ENCODE peak calls at places on chromosomes 2 and 18, in six cellular contexts. I is CD8-positive, alpha-beta T cell; D is AG09309; V is heart left ventricle; W is fibroblast of lung; N is K562. L is an unnamed sample.

GRCh38 chr2:155377178-155377780 is 678.8 kb downstream of the KCNJ3 start:
- DNase-seq in I (no peak), N (peak), W (peak), V (no peak), D (peak), L (no peak)

GRCh38 chr2:205763708-205764501 is 81.6 kb downstream of the NRP2 start:
- DNase-seq in W (peak), D (peak), V (peak), N (peak), I (no peak), L (no peak)

GRCh38 chr18:58535340-58536186 is 93.3 kb downstream of the ALPK2 start:
- DNase-seq in V (no peak), I (no peak), W (no peak), N (no peak), D (no peak), L (no peak)

GRCh38 chr18:9419956-9420631 is 55.2 kb upstream of the RALBP1 start:
- DNase-seq in V (no peak), I (no peak), N (peak), D (no peak), W (no peak), L (no peak)

GRCh38 chr2:221571391-221572179 is 519 bp downstream of the EPHA4 start:
- DNase-seq in N (no peak), W (peak), D (no peak), I (no peak), V (peak), L (no peak)

GRCh38 chr2:178075006-178075326 is 2.4 kb upstream of the PDE11A start:
- DNase-seq in N (no peak), I (no peak), W (no peak), V (no peak), D (no peak), L (no peak)

GRCh38 chr2:71554028-71554705 is 100.8 kb downstream of the DYSF start:
- DNase-seq in V (no peak), D (no peak), W (no peak), N (no peak), I (no peak), L (no peak)

GRCh38 chr2:203583696-203584095 is 48.6 kb upstream of the RAPH1 start:
- DNase-seq in V (peak), D (no peak), I (no peak), N (no peak), W (no peak), L (no peak)

GRCh38 chr18:49094136-49094535 is 143.4 kb upstream of the SMAD7 start:
- DNase-seq in I (no peak), W (peak), D (no peak), N (no peak), V (no peak), L (no peak)

GRCh38 chr18:79944126-79944731 is 7.2 kb downstream of the SLC66A2 start:
- DNase-seq in I (peak), V (no peak), D (no peak), W (no peak), N (no peak), L (no peak)

GRCh38 chr2:120438301-120439066 is 92.5 kb downstream of the INHBB start:
- DNase-seq in I (no peak), W (no peak), D (no peak), N (no peak), V (no peak), L (no peak)

GRCh38 chr2:72827999-72828646 is 2.3 kb upstream of the EXOC6B start:
- DNase-seq in I (no peak), V (no peak), W (peak), N (no peak), D (no peak), L (no peak)

GRCh38 chr2:66538291-66538690 is 103.4 kb downstream of the MEIS1 start:
- DNase-seq in I (no peak), N (no peak), W (no peak), D (peak), V (no peak), L (no peak)

GRCh38 chr2:65722028-65722427 is 289.6 kb upstream of the SPRED2 start:
- DNase-seq in I (no peak), D (no peak), W (peak), N (peak), V (peak), L (no peak)

GRCh38 chr2:195406886-195407603 is 250.0 kb upstream of the SLC39A10 start:
- DNase-seq in V (no peak), W (peak), D (no peak), N (peak), I (no peak), L (no peak)

GRCh38 chr2:240139011-240139441 is 1.4 kb downstream of the OTOS start:
- DNase-seq in D (no peak), W (no peak), I (no peak), V (no peak), N (no peak), L (no peak)

GRCh38 chr2:223090081-223090480 is 38.1 kb downstream of the KCNE4 start:
- DNase-seq in V (no peak), D (no peak), W (no peak), N (no peak), I (no peak), L (no peak)

GRCh38 chr2:150989969-150990368 is 271.7 kb downstream of the RBM43 start:
- DNase-seq in N (no peak), W (no peak), D (no peak), V (no peak), I (no peak), L (no peak)

GRCh38 chr18:3584897-3585460 is 135.0 kb downstream of the TGIF1 start:
- DNase-seq in W (no peak), I (no peak), D (no peak), V (no peak), N (peak), L (no peak)

GRCh38 chr2:177682768-177683472 is 290.3 kb downstream of the AGPS start:
- DNase-seq in I (no peak), V (no peak), D (no peak), N (peak), W (no peak), L (no peak)

GRCh38 chr18:79983253-79983652 is 5.1 kb downstream of the TXNL4A start:
- DNase-seq in D (no peak), W (no peak), V (no peak), I (no peak), N (no peak), L (no peak)

GRCh38 chr2:120826716-120827410 is 91.2 kb downstream of the GLI2 start:
- DNase-seq in N (no peak), V (peak), W (no peak), D (no peak), I (no peak), L (no peak)

GRCh38 chr2:234861841-234862735 is 89.7 kb upstream of the SH3BP4 start:
- DNase-seq in V (peak), I (no peak), D (no peak), W (no peak), N (no peak), L (no peak)

DNA sequence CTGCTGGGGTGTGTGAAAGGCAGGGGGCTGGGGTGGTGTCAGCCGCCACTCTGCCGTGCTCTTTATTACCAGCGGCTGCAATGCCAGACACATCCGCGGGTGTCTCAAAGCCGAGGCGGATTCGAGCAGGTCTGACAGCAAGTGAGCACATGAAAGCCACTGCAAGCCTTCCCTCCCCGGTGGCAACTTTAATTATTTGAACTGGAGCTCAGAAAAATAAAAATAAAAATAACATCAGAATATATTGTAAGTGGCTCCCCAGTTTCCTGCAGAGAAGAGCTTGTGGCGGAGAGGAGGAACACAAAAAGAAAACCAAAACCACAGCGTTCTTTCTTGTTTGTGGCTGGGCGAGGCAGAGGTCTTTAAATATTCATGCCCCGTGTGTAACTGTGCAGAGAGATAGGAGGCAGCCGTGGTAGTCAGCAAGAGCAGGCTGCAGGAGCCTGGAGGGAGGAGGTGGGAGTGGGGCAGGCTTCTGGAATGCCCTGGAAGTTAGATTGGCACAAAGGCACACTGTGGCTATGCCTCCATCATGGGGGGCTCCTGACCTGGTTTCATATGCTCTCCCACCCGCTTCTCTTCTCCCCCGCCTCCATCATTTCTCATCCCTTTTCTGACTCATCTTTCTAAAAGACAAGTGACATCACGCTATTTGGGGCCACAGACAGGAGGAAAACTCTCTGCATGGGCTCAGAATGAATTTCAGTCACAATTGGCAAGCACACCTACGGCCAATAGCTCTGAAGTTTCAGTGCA is 199.8 kb downstream of the CLIP4 start:
- DNase-seq in D (no peak), N (no peak), W (no peak), V (no peak), I (peak), L (no peak)
- H3K4me3 ChIP-seq in D (peak), N (no peak), W (no peak), V (no peak), I (peak), L (peak)

GRCh38 chr2:219420687-219421086 is 2.5 kb downstream of the DES start:
- DNase-seq in N (no peak), W (no peak), D (no peak), I (no peak), V (peak), L (no peak)
- H3K4me3 ChIP-seq in N (no peak), W (no peak), D (no peak), I (no peak), V (peak), L (peak)

GRCh38 chr2:230220347-230220969 is 674 bp upstream of the SP110 start:
- DNase-seq in V (no peak), W (no peak), D (no peak), I (no peak), N (no peak), L (no peak)

GRCh38 chr2:230216489-230216888 is 3.3 kb downstream of the SP110 start:
- DNase-seq in V (no peak), D (no peak), W (no peak), N (no peak), I (no peak), L (no peak)

GRCh38 chr2:230217424-230217823 is 2.4 kb downstream of the SP110 start:
- DNase-seq in W (no peak), D (no peak), I (no peak), V (no peak), N (no peak), L (no peak)

GRCh38 chr2:230219419-230220331 is at the start of gene SP110:
- DNase-seq in W (peak), I (peak), N (peak), D (peak), V (peak), L (peak)

GRCh38 chr2:230218411-230218810 is 1.4 kb downstream of the SP110 start:
- DNase-seq in N (no peak), D (no peak), W (no peak), I (no peak), V (no peak), L (no peak)
- H3K4me3 ChIP-seq in N (no peak), D (no peak), W (no peak), I (peak), V (peak), L (no peak)

GRCh38 chr18:13493725-13494124 is 232.6 kb downstream of the FAM210A start:
- DNase-seq in D (no peak), N (no peak), I (no peak), V (no peak), W (no peak), L (no peak)
- H3K4me3 ChIP-seq in D (no peak), N (no peak), I (no peak), V (no peak), W (no peak), L (no peak)

GRCh38 chr2:226213717-226214116 is 585.9 kb downstream of the IRS1 start:
- DNase-seq in N (no peak), W (peak), V (no peak), I (no peak), D (peak), L (no peak)
- H3K4me3 ChIP-seq in N (no peak), W (peak), V (no peak), I (no peak), D (no peak), L (no peak)

GRCh38 chr2:172512810-172513523 is 42.9 kb upstream of the PDK1 start:
- DNase-seq in I (no peak), D (no peak), V (no peak), N (no peak), W (no peak), L (no peak)
- H3K4me3 ChIP-seq in I (no peak), D (no peak), V (no peak), N (no peak), W (no peak), L (no peak)

GRCh38 chr2:36963734-36964133 is 2.6 kb downstream of the STRN start:
- DNase-seq in D (no peak), W (no peak), N (no peak), V (no peak), I (no peak), L (no peak)

GRCh38 chr2:36965196-36965595 is 1.1 kb downstream of the STRN start:
- DNase-seq in V (no peak), I (no peak), W (peak), N (peak), D (no peak), L (no peak)

GRCh38 chr2:36965751-36966369 is 476 bp downstream of the STRN start:
- DNase-seq in W (no peak), D (no peak), I (peak), N (peak), V (peak), L (peak)

GRCh38 chr2:36963106-36963505 is 3.2 kb downstream of the STRN start:
- DNase-seq in I (no peak), V (no peak), W (no peak), N (no peak), D (no peak), L (no peak)

GRCh38 chr2:36964496-36965058 is 1.8 kb downstream of the STRN start:
- DNase-seq in V (no peak), N (no peak), I (no peak), W (no peak), D (no peak), L (no peak)
- H3K4me3 ChIP-seq in V (peak), N (peak), I (peak), W (peak), D (peak), L (peak)

GRCh38 chr2:25912851-25913695 is 34.8 kb upstream of the ASXL2 start:
- DNase-seq in V (no peak), D (no peak), W (peak), I (no peak), N (no peak), L (no peak)
- H3K4me3 ChIP-seq in V (no peak), D (no peak), W (no peak), I (no peak), N (no peak), L (no peak)

L was measured in esophagus squamous epithelium.